ENCODE peak calls at places on chromosome 11, in nine cellular contexts. D is dermis microvascular lymphatic vessel endothelial cell; Z is substantia nigra; O is NCI-H2081 treated with DMSO at 0.1 percent for 48 hours; A is naive thymus-derived CD8-positive, alpha-beta T cell; M is aorta; G is stimulated activated CD8-positive, alpha-beta memory T cell treated with anti-CD3 and anti-CD28 coated beads, Interleukin-4, amount 100 ng/mL, for 4 hours; Q is NCI-H510A; U is stomach. X is an unnamed sample.

GRCh38 chr11:121237686-121238658 is 54.6 kb upstream of the SC5D start:
- DNase-seq in O (no peak), Q (no peak), G (no peak), Z (no peak), U (no peak), A (no peak), D (peak; percentile 50), M (no peak), X (peak; percentile 30)

GRCh38 chr11:57426754-57427691 is at the start of gene SLC43A3:
- DNase-seq in U (peak; percentile 76), O (no peak), D (peak; percentile 50), Z (peak; percentile 34), M (peak; percentile 89), Q (no peak), G (peak; percentile 38), A (peak; percentile 47), X (peak; percentile 88)

GRCh38 chr11:75524576-75525432 is 937 bp downstream of the GDPD5 start:
- DNase-seq in A (peak; percentile 33), M (peak; percentile 62), Z (no peak), D (peak; percentile 31), O (no peak), G (no peak), Q (no peak), U (peak; percentile 27), X (no peak)

GRCh38 chr11:75898871-75899270 is 83.9 kb downstream of the UVRAG start:
- DNase-seq in Q (no peak), A (no peak), M (no peak), O (no peak), Z (no peak), U (no peak), G (no peak), D (no peak), X (no peak)

GRCh38 chr11:120612363-120613263 is 101.1 kb downstream of the GRIK4 start:
- DNase-seq in G (no peak), O (no peak), D (peak; percentile 58), U (peak; percentile 27), Q (no peak), M (no peak), A (no peak), Z (no peak), X (no peak)

GRCh38 chr11:17410606-17411379 is 22.3 kb upstream of the KCNJ11 start:
- DNase-seq in D (peak; percentile 37), G (no peak), M (no peak), A (no peak), O (no peak), Z (no peak), U (peak; percentile 93), Q (no peak), X (no peak)

GRCh38 chr11:17740649-17741235 is 6.2 kb downstream of the KCNC1 start:
- DNase-seq in D (no peak), U (no peak), G (no peak), Q (no peak), M (no peak), A (no peak), O (no peak), Z (no peak), X (no peak)

GRCh38 chr11:116224154-116224888 is 548.5 kb downstream of the BUD13 start:
- DNase-seq in M (no peak), U (peak; percentile 58), A (no peak), D (peak; percentile 38), G (peak; percentile 6), Z (peak; percentile 31), Q (no peak), O (peak; percentile 37), X (no peak)

GRCh38 chr11:121555172-121555571 is 102.4 kb upstream of the SORL1-AS1 start:
- DNase-seq in M (no peak), Z (no peak), O (peak; percentile 34), U (no peak), Q (no peak), G (no peak), D (no peak), A (no peak), X (no peak)

GRCh38 chr11:73185680-73186293 is 32.3 kb upstream of the P2RY2 start:
- DNase-seq in M (peak; percentile 89), Q (no peak), O (no peak), Z (no peak), A (no peak), G (no peak), U (peak; percentile 23), D (peak; percentile 62), X (peak; percentile 78)

GRCh38 chr11:10044618-10045017 is 249.4 kb downstream of the SBF2 start:
- DNase-seq in Q (no peak), U (no peak), Z (no peak), O (no peak), G (no peak), M (no peak), D (peak; percentile 17), A (no peak), X (no peak)

GRCh38 chr11:71496421-71496820 is 30.6 kb upstream of the KRTAP5-7 start:
- DNase-seq in Z (no peak), A (no peak), M (no peak), D (no peak), G (no peak), U (peak; percentile 17), O (no peak), Q (no peak), X (no peak)

GRCh38 chr11:35968386-35969088 is 24.7 kb downstream of the LDLRAD3 start:
- DNase-seq in A (no peak), Z (no peak), G (no peak), O (no peak), Q (no peak), M (no peak), D (no peak), U (no peak), X (no peak)

GRCh38 chr11:68159665-68160064 is 38.5 kb upstream of the CHKA start:
- DNase-seq in Z (no peak), Q (no peak), M (no peak), D (no peak), G (no peak), A (no peak), O (no peak), U (no peak), X (no peak)

GRCh38 chr11:110093407-110094297 is 460 bp downstream of the ZC3H12C start:
- DNase-seq in U (peak; percentile 56), A (no peak), G (no peak), D (peak; percentile 59), M (peak; percentile 77), O (no peak), Q (peak; percentile 47), Z (peak; percentile 63), X (peak; percentile 27)

GRCh38 chr11:75324189-75324588 is 27.3 kb downstream of the ARRB1 start:
- DNase-seq in Z (no peak), M (no peak), O (no peak), U (no peak), A (no peak), Q (no peak), D (no peak), G (no peak), X (no peak)

GRCh38 chr11:49995559-49995958 is 13.2 kb upstream of the OR4C12 start:
- DNase-seq in G (no peak), A (no peak), U (no peak), Z (peak; percentile 33), M (no peak), Q (peak; percentile 16), O (no peak), D (peak; percentile 75), X (peak; percentile 3)

GRCh38 chr11:63903884-63904283 is 13.1 kb downstream of the RCOR2 start:
- DNase-seq in Q (no peak), D (no peak), M (no peak), G (no peak), O (no peak), U (no peak), A (no peak), Z (no peak), X (no peak)

GRCh38 chr11:82855616-82856015 is 44.6 kb downstream of the PRCP start:
- DNase-seq in Z (no peak), O (no peak), G (no peak), D (no peak), Q (no peak), U (no peak), M (no peak), A (no peak), X (no peak)

GRCh38 chr11:113023986-113024385 is 62.8 kb downstream of the NCAM1 start:
- DNase-seq in A (no peak), O (no peak), U (no peak), D (no peak), M (no peak), Q (no peak), G (no peak), Z (no peak), X (no peak)

GRCh38 chr11:85970593-85970992 is 98.3 kb downstream of the PICALM start:
- DNase-seq in G (no peak), Z (no peak), D (no peak), O (no peak), A (no peak), M (no peak), U (no peak), Q (no peak), X (no peak)

GRCh38 chr11:135074397-135074998 is 662.5 kb upstream of the B3GAT1 start:
- DNase-seq in U (no peak), A (no peak), D (peak; percentile 23), O (peak; percentile 1), Q (no peak), Z (no peak), M (no peak), G (no peak), X (no peak)

GRCh38 chr11:12113294-12113693 is 2.9 kb downstream of the MICAL2 start:
- DNase-seq in A (no peak), M (peak; percentile 41), U (no peak), D (peak; percentile 57), Q (no peak), O (no peak), Z (no peak), G (no peak), X (no peak)

GRCh38 chr11:111735262-111736116 is 30.7 kb downstream of the PPP2R1B start:
- DNase-seq in O (peak; percentile 83), M (peak; percentile 87), U (peak; percentile 54), Q (peak; percentile 56), Z (peak; percentile 76), G (no peak), D (peak; percentile 99), A (no peak), X (peak; percentile 94)